ENCODE peak calls at places on chromosomes 2 and 18, in four cellular contexts. F is pancreas, E is mammary epithelial cell, P is heart right ventricle. H is an unnamed sample. For H3K4me1, the result is how much of the 10 kb centered on the place peaks cover.

GRCh38 chr2:196336715-196337617 is 165.6 kb upstream of the STK17B start:
- DNase-seq in F (no peak), E (peak), P (no peak), H (no peak)

GRCh38 chr2:96822786-96823185 is 6.7 kb downstream of the CNNM3 start:
- DNase-seq in F (no peak), E (no peak), P (no peak), H (no peak)

GRCh38 chr2:45045706-45046105 is 36.5 kb upstream of the SIX2 start:
- DNase-seq in F (no peak), E (no peak), P (no peak), H (no peak)

GRCh38 chr2:72098935-72099334 is 48.7 kb downstream of the CYP26B1 start:
- DNase-seq in F (no peak), E (no peak), P (no peak), H (no peak)

GRCh38 chr18:40019797-40020392 is 1935.1 kb upstream of the PIK3C3 start:
- DNase-seq in F (no peak), E (no peak), P (no peak), H (no peak)

GRCh38 chr2:143728498-143728897 is 599.3 kb downstream of the ARHGAP15 start:
- DNase-seq in F (no peak), E (peak), P (no peak), H (no peak)

GRCh38 chr18:58491773-58492752 is 136.8 kb downstream of the ALPK2 start:
- DNase-seq in F (no peak), E (no peak), P (no peak), H (no peak)

GRCh38 chr2:56288863-56289580 is 105.2 kb downstream of the CCDC85A start:
- DNase-seq in F (no peak), E (no peak), P (no peak), H (no peak)

GRCh38 chr18:7535436-7536190 is 31.5 kb upstream of the PTPRM start:
- DNase-seq in F (no peak), E (peak), P (no peak), H (no peak)

GRCh38 chr2:101330253-101330921 is 21.9 kb upstream of the RNF149 start:
- DNase-seq in F (peak), E (peak), P (peak), H (peak)

GRCh38 chr2:176080540-176081355 is 3.0 kb downstream of the EVX2 start:
- DNase-seq in F (no peak), E (no peak), P (no peak), H (no peak)

GRCh38 chr2:54906711-54907110 is 143.5 kb downstream of the RTN4 start:
- DNase-seq in F (no peak), E (no peak), P (no peak), H (no peak)

GRCh38 chr18:58819051-58819450 is 45.6 kb upstream of the ZNF532 start:
- DNase-seq in F (no peak), E (no peak), P (no peak), H (no peak)

GRCh38 chr2:51795248-51795888 is 763.4 kb upstream of the NRXN1 start:
- DNase-seq in F (no peak), E (no peak), P (no peak), H (no peak)

GRCh38 chr2:35081001-35081628 is 1274.5 kb upstream of the CRIM1 start:
- DNase-seq in F (no peak), E (no peak), P (no peak), H (no peak)

GRCh38 chr2:234850818-234851217 is 101.0 kb upstream of the SH3BP4 start:
- DNase-seq in F (no peak), E (no peak), P (no peak), H (no peak)

GRCh38 chr2:117523267-117523666 is 291.2 kb upstream of the DDX18 start:
- DNase-seq in F (peak), E (no peak), P (peak), H (peak)

GRCh38 chr2:19312949-19313348 is 45.5 kb downstream of the OSR1 start:
- DNase-seq in F (no peak), E (peak), P (no peak), H (no peak)

GRCh38 chr2:128058114-128058513 is 30.3 kb upstream of the SAP130 start:
- DNase-seq in F (no peak), E (no peak), P (no peak), H (no peak)

GRCh38 chr2:150911766-150912280 is 349.8 kb downstream of the RBM43 start:
- DNase-seq in F (no peak), E (peak), P (peak), H (peak)

GRCh38 chr2:178059111-178059510 is 13.5 kb downstream of the PDE11A start:
- DNase-seq in F (no peak), E (no peak), P (no peak), H (no peak)

GRCh38 chr2:69618362-69618761 is 25.2 kb downstream of the AAK1 start:
- DNase-seq in F (no peak), E (no peak), P (no peak), H (no peak)

GRCh38 chr2:146489386-146489785 is 1355.4 kb upstream of the ACVR2A start:
- DNase-seq in F (no peak), E (peak), P (no peak), H (no peak)

GRCh38 chr18:37944871-37945270 is 379.3 kb upstream of the CELF4 start:
- DNase-seq in F (no peak), E (no peak), P (no peak), H (no peak)

GRCh38 chr2:207469953-207470699 is 59.6 kb upstream of the CREB1 start:
- DNase-seq in F (no peak), E (no peak), P (no peak), H (no peak)

GRCh38 chr2:174341301-174341994 is 6.7 kb downstream of the SP9 start:
- DNase-seq in F (peak), E (peak), P (peak), H (peak)

GRCh38 chr2:94956797-94957391 is 68.6 kb upstream of the MAL start:
- DNase-seq in F (peak), E (peak), P (no peak), H (no peak)

GRCh38 chr2:39513641-39514094 is 76.6 kb upstream of the MAP4K3 start:
- DNase-seq in F (no peak), E (peak), P (no peak), H (no peak)

GRCh38 chr2:217864960-217865359 is 137.8 kb downstream of the TNS1 start:
- DNase-seq in F (no peak), E (no peak), P (no peak), H (no peak)

GRCh38 chr18:8813621-8814020 is 108.3 kb downstream of the MTCL1 start:
- DNase-seq in F (no peak), E (no peak), P (no peak), H (no peak)

GRCh38 chr18:58848685-58849084 is 16.0 kb upstream of the ZNF532 start:
- DNase-seq in F (no peak), E (peak), P (no peak), H (no peak)

GRCh38 chr2:220374282-220374681 is 746.9 kb downstream of the SLC4A3 start:
- DNase-seq in F (no peak), E (no peak), P (no peak), H (no peak)

GRCh38 chr2:61335226-61335625 is 135.7 kb downstream of the USP34 start:
- DNase-seq in F (no peak), E (no peak), P (no peak), H (no peak)

GRCh38 chr2:146037334-146037870 is 1517.5 kb upstream of the ZEB2 start:
- DNase-seq in F (no peak), E (no peak), P (no peak), H (no peak)

GRCh38 chr2:138147796-138148195 is 183.5 kb downstream of the HNMT start:
- DNase-seq in F (peak), E (no peak), P (no peak), H (no peak)

DNA sequence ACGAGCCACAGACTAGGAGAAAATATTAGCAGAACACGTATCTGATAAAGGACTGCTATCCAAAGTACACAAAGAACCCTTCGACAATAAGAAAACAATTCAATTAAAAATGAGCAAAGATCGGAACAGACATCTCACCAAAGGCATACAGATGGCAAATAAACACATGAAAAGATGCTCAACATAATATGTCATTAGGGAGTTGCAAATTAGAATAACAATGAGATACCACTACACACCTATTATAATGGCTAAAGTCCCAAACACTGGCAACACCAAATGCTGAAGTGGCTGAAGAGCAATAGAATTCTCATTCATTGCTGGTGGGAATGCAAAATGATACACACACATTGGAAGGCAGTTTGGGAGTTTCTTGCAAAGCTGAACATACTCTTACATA is 33.1 kb downstream of the SERTAD2 start:
- DNase-seq in F (no peak), E (no peak), P (no peak), H (no peak)
- H3K27ac ChIP-seq in F (no peak), E (no peak), P (no peak), H (no peak)

DNA sequence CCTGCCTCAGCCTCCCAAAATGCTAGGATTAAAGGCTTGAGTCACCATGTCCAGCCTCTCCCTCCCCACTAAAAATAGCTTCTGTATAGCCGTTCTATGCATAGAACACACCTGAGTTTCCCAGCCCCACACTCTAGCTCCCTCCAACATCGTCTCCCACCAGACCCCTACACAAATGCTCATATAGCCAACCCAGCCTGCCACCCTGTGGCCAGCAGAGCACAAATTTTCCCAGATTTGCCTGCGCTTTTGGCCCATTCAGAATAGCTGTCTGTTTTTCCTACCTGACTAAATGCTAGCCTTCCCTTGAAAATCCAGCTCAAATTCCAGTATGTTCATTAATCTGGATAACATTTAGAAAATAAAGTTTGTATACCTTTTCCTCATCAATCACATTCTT is 22.8 kb downstream of the TRABD2A start:
- DNase-seq in F (no peak), E (no peak), P (no peak), H (no peak)
- TF ChIP-seq CTCF in F (no peak), E (no peak), P (peak), H (peak)

DNA sequence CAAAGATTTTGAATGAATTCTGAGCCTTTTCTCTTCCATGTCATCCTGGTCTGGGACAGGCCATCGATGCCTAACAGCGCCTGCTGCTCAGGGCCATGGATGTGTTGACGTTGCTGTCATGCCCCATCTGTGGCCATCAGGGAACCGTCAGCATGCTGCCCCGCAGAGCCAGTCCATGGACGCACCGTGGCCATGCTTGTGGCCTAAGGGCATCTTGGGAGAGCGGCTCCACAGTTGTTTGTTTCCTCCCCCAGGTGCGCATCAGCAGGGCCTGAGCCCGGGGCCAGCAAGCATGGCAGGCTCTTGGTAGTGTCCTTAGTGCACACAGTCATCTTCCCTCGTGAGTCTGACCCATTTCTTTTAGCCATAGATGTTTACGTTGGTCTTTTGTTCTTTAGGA is 142.7 kb downstream of the VAPA start:
- DNase-seq in F (no peak), E (no peak), P (no peak), H (no peak)
- H3K4me1 ChIP-seq in F (under half), E (under half), P (half or more), H (under half)

DNA sequence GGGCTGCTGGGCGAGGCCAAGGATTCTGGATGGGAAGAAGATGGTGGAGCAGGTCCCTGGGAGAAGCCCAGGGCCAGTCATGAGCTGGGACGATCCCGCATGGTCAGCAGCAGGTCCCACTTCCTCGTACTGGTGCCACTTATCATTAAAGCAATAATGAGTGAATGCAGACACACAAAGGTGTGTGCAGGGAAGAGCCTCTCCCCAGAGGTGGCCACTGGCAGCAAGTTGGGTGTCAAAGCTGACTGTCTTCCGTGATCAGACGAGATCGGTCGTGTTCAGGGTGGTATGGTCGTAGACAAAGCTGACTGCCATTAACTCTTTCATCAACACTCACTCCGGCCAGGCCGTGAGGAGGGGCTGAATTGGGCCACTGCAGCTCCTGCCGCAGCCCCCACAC is 10.3 kb upstream of the ARHGEF4 start:
- DNase-seq in F (no peak), E (no peak), P (no peak), H (no peak)
- H3K27ac ChIP-seq in F (no peak), E (no peak), P (no peak), H (no peak)

GRCh38 chr18:75244336-75244735 is 33.7 kb downstream of the TSHZ1 start:
- DNase-seq in F (no peak), E (peak), P (peak), H (no peak)

GRCh38 chr18:75238786-75239185 is 28.2 kb downstream of the TSHZ1 start:
- DNase-seq in F (no peak), E (no peak), P (no peak), H (no peak)

GRCh38 chr18:75238100-75238499 is 27.5 kb downstream of the TSHZ1 start:
- DNase-seq in F (no peak), E (no peak), P (no peak), H (no peak)

GRCh38 chr18:75241705-75242104 is 31.1 kb downstream of the TSHZ1 start:
- DNase-seq in F (no peak), E (no peak), P (no peak), H (no peak)

GRCh38 chr18:75240433-75240832 is 29.8 kb downstream of the TSHZ1 start:
- DNase-seq in F (no peak), E (no peak), P (no peak), H (no peak)
- TF ChIP-seq CTCF in F (no peak), E (no peak), P (no peak), H (no peak)